ENCODE peak calls at places on chromosomes 1 and 21, in five cellular contexts. A is AG04450, V is AG09319, G is glutamatergic neuron, X is AG08395. Q is an unnamed sample.

GRCh38 chr1:50038235-50038809 is 14.6 kb upstream of the AGBL4 start:
- DNase-seq in X (no peak), A (no peak), V (no peak), G (no peak), Q (no peak)

GRCh38 chr1:216183427-216183826 is 239.8 kb downstream of the USH2A start:
- DNase-seq in X (no peak), G (no peak), V (no peak), A (no peak), Q (peak)

GRCh38 chr1:156608981-156609380 is 7.7 kb upstream of the GPATCH4 start:
- DNase-seq in V (no peak), A (no peak), X (no peak), G (peak), Q (peak)

GRCh38 chr21:16741228-16741665 is 771.6 kb upstream of the CXADR start:
- DNase-seq in V (no peak), A (no peak), X (no peak), G (no peak), Q (no peak)

GRCh38 chr1:15178571-15179484 is 25.3 kb downstream of the TMEM51 start:
- DNase-seq in V (peak), A (peak), G (no peak), X (peak), Q (peak)

GRCh38 chr1:226671268-226671667 is 67.8 kb downstream of the ITPKB start:
- DNase-seq in X (no peak), G (no peak), V (no peak), A (no peak), Q (no peak)

GRCh38 chr1:181356505-181357340 is 126.6 kb upstream of the CACNA1E start:
- DNase-seq in A (no peak), X (no peak), G (no peak), V (no peak), Q (no peak)

GRCh38 chr1:15417365-15417934 is 7.8 kb downstream of the EFHD2 start:
- DNase-seq in A (no peak), G (no peak), X (no peak), V (no peak), Q (no peak)

GRCh38 chr1:109307363-109308021 is 681 bp upstream of the MYBPHL start:
- DNase-seq in X (no peak), A (no peak), G (peak), V (no peak), Q (no peak)

GRCh38 chr1:208166340-208167138 is 77.6 kb downstream of the PLXNA2 start:
- DNase-seq in G (no peak), A (no peak), V (no peak), X (no peak), Q (no peak)

GRCh38 chr1:94068096-94068830 is 52.7 kb downstream of the ABCA4 start:
- DNase-seq in G (no peak), A (no peak), X (no peak), V (no peak), Q (no peak)

GRCh38 chr1:61221642-61222041 is 139.3 kb downstream of the NFIA start:
- DNase-seq in G (no peak), X (no peak), A (no peak), V (no peak), Q (no peak)

GRCh38 chr1:24293392-24294227 is 25.5 kb upstream of the GRHL3 start:
- DNase-seq in X (no peak), G (no peak), A (no peak), V (no peak), Q (no peak)

GRCh38 chr21:37130971-37131370 is 57.9 kb downstream of the TTC3 start:
- DNase-seq in V (no peak), G (no peak), A (no peak), X (no peak), Q (no peak)

GRCh38 chr1:99816656-99817055 is 33.5 kb upstream of the AGL start:
- DNase-seq in A (no peak), G (no peak), X (no peak), V (no peak), Q (no peak)

GRCh38 chr21:27057997-27058396 is 91.1 kb upstream of the ADAMTS5 start:
- DNase-seq in V (no peak), G (no peak), X (no peak), A (no peak), Q (no peak)

GRCh38 chr1:211654838-211655787 is 20.3 kb downstream of the NEK2 start:
- DNase-seq in X (peak), V (peak), A (peak), G (peak), Q (peak)

GRCh38 chr1:17014671-17015567 is 3.2 kb upstream of the ATP13A2 start:
- DNase-seq in X (no peak), A (no peak), V (no peak), G (no peak), Q (no peak)

GRCh38 chr21:31282095-31282709 is 61.9 kb downstream of the TIAM1 start:
- DNase-seq in A (peak), V (peak), G (no peak), X (peak), Q (peak)

GRCh38 chr21:34814529-34814951 is 145.7 kb downstream of the CLIC6 start:
- DNase-seq in G (no peak), V (no peak), A (no peak), X (no peak), Q (no peak)

GRCh38 chr1:18646776-18647410 is 16.2 kb downstream of the PAX7 start:
- DNase-seq in V (no peak), X (no peak), G (no peak), A (no peak), Q (no peak)

GRCh38 chr1:153345187-153346066 is 3.2 kb downstream of the PGLYRP4 start:
- DNase-seq in X (no peak), G (no peak), A (no peak), V (no peak), Q (no peak)

GRCh38 chr21:44616591-44616926 is 4.7 kb downstream of the KRTAP10-8 start:
- DNase-seq in G (no peak), V (no peak), A (no peak), X (no peak), Q (no peak)

GRCh38 chr1:56289260-56289659 is 290.1 kb downstream of the PLPP3 start:
- DNase-seq in A (no peak), X (no peak), V (no peak), G (no peak), Q (no peak)

GRCh38 chr1:82775402-82776000 is 974.8 kb downstream of the ADGRL2 start:
- DNase-seq in A (no peak), V (no peak), G (peak), X (no peak), Q (peak)

GRCh38 chr21:15060776-15061175 is 4.0 kb downstream of the NRIP1 start:
- DNase-seq in A (no peak), G (no peak), X (peak), V (no peak), Q (peak)

GRCh38 chr1:203085528-203086406 is at the start of gene MYOG:
- DNase-seq in A (no peak), X (no peak), V (no peak), G (no peak), Q (no peak)

GRCh38 chr1:198273901-198274300 is 117.1 kb downstream of the NEK7 start:
- DNase-seq in X (no peak), G (no peak), A (no peak), V (no peak), Q (no peak)

GRCh38 chr1:105830614-105831146 is 1225.8 kb upstream of the PRMT6 start:
- DNase-seq in X (no peak), A (no peak), V (no peak), G (no peak), Q (no peak)

GRCh38 chr1:50172299-50172698 is 63.6 kb downstream of the ELAVL4 start:
- DNase-seq in V (no peak), X (no peak), G (no peak), A (no peak), Q (no peak)